ENCODE peak calls at places on chromosome 9, in eight cellular contexts. One of them, this sample, is unnamed.

GRCh38 chr9:120366646-120367019 is 213.3 kb downstream of the CDK5RAP2 start:
- DNase-seq in ecto neural progenitor cell: no peak
- DNase-seq in central memory CD4-positive, alpha-beta T cell: no peak
- DNase-seq in mucosa of descending colon: no peak
- DNase-seq in activated CD8-positive, alpha-beta T cell treated with anti-CD3 and anti-CD28 coated beads for 36 hours: no peak
- DNase-seq in NAMALWA: no peak
- DNase-seq in cardiac fibroblast: peak; percentile 93
- DNase-seq in epithelial cell of prostate: no peak
- DNase-seq in this sample: peak; percentile 93

GRCh38 chr9:85377751-85378289 is 363.9 kb downstream of the AGTPBP1 start:
- DNase-seq in ecto neural progenitor cell: no peak
- DNase-seq in central memory CD4-positive, alpha-beta T cell: no peak
- DNase-seq in mucosa of descending colon: no peak
- DNase-seq in activated CD8-positive, alpha-beta T cell treated with anti-CD3 and anti-CD28 coated beads for 36 hours: peak; percentile 53
- DNase-seq in NAMALWA: no peak
- DNase-seq in cardiac fibroblast: no peak
- DNase-seq in epithelial cell of prostate: no peak
- DNase-seq in this sample: no peak

GRCh38 chr9:95080961-95081658 is 236.4 kb downstream of the FANCC start:
- DNase-seq in ecto neural progenitor cell: no peak
- DNase-seq in central memory CD4-positive, alpha-beta T cell: no peak
- DNase-seq in mucosa of descending colon: no peak
- DNase-seq in activated CD8-positive, alpha-beta T cell treated with anti-CD3 and anti-CD28 coated beads for 36 hours: no peak
- DNase-seq in NAMALWA: no peak
- DNase-seq in cardiac fibroblast: no peak
- DNase-seq in epithelial cell of prostate: no peak
- DNase-seq in this sample: peak; percentile 42

GRCh38 chr9:18721267-18722079 is 247.5 kb downstream of the ADAMTSL1 start:
- DNase-seq in ecto neural progenitor cell: no peak
- DNase-seq in central memory CD4-positive, alpha-beta T cell: no peak
- DNase-seq in mucosa of descending colon: no peak
- DNase-seq in activated CD8-positive, alpha-beta T cell treated with anti-CD3 and anti-CD28 coated beads for 36 hours: no peak
- DNase-seq in NAMALWA: no peak
- DNase-seq in cardiac fibroblast: no peak
- DNase-seq in epithelial cell of prostate: no peak
- DNase-seq in this sample: no peak

GRCh38 chr9:113641100-113641885 is 177.8 kb downstream of the RGS3 start:
- DNase-seq in ecto neural progenitor cell: no peak
- DNase-seq in central memory CD4-positive, alpha-beta T cell: no peak
- DNase-seq in mucosa of descending colon: no peak
- DNase-seq in activated CD8-positive, alpha-beta T cell treated with anti-CD3 and anti-CD28 coated beads for 36 hours: no peak
- DNase-seq in NAMALWA: no peak
- DNase-seq in cardiac fibroblast: no peak
- DNase-seq in epithelial cell of prostate: no peak
- DNase-seq in this sample: no peak

GRCh38 chr9:120319452-120319851 is 260.5 kb downstream of the CDK5RAP2 start:
- DNase-seq in ecto neural progenitor cell: no peak
- DNase-seq in central memory CD4-positive, alpha-beta T cell: no peak
- DNase-seq in mucosa of descending colon: no peak
- DNase-seq in activated CD8-positive, alpha-beta T cell treated with anti-CD3 and anti-CD28 coated beads for 36 hours: no peak
- DNase-seq in NAMALWA: no peak
- DNase-seq in cardiac fibroblast: no peak
- DNase-seq in epithelial cell of prostate: no peak
- DNase-seq in this sample: no peak

GRCh38 chr9:114203410-114204140 is 48.2 kb downstream of the COL27A1 start:
- DNase-seq in ecto neural progenitor cell: no peak
- DNase-seq in central memory CD4-positive, alpha-beta T cell: no peak
- DNase-seq in mucosa of descending colon: no peak
- DNase-seq in activated CD8-positive, alpha-beta T cell treated with anti-CD3 and anti-CD28 coated beads for 36 hours: no peak
- DNase-seq in NAMALWA: no peak
- DNase-seq in cardiac fibroblast: no peak
- DNase-seq in epithelial cell of prostate: peak; percentile 29
- DNase-seq in this sample: peak; percentile 55

GRCh38 chr9:37187269-37187668 is 66.9 kb downstream of the ZCCHC7 start:
- DNase-seq in ecto neural progenitor cell: no peak
- DNase-seq in central memory CD4-positive, alpha-beta T cell: no peak
- DNase-seq in mucosa of descending colon: no peak
- DNase-seq in activated CD8-positive, alpha-beta T cell treated with anti-CD3 and anti-CD28 coated beads for 36 hours: peak; percentile 43
- DNase-seq in NAMALWA: peak; percentile 79
- DNase-seq in cardiac fibroblast: no peak
- DNase-seq in epithelial cell of prostate: no peak
- DNase-seq in this sample: no peak

GRCh38 chr9:119375892-119376291 is 6.7 kb upstream of the BRINP1 start:
- DNase-seq in ecto neural progenitor cell: peak; percentile 59
- DNase-seq in central memory CD4-positive, alpha-beta T cell: no peak
- DNase-seq in mucosa of descending colon: no peak
- DNase-seq in activated CD8-positive, alpha-beta T cell treated with anti-CD3 and anti-CD28 coated beads for 36 hours: peak; percentile 14
- DNase-seq in NAMALWA: peak; percentile 44
- DNase-seq in cardiac fibroblast: peak; percentile 17
- DNase-seq in epithelial cell of prostate: peak; percentile 18
- DNase-seq in this sample: no peak

GRCh38 chr9:104927912-104928740 is at the start of gene ABCA1:
- DNase-seq in ecto neural progenitor cell: peak; percentile 86
- DNase-seq in central memory CD4-positive, alpha-beta T cell: peak; percentile 68
- DNase-seq in mucosa of descending colon: peak; percentile 91
- DNase-seq in activated CD8-positive, alpha-beta T cell treated with anti-CD3 and anti-CD28 coated beads for 36 hours: peak; percentile 88
- DNase-seq in NAMALWA: peak; percentile 93
- DNase-seq in cardiac fibroblast: peak; percentile 86
- DNase-seq in epithelial cell of prostate: no peak
- DNase-seq in this sample: peak; percentile 95

GRCh38 chr9:114102484-114102883 is 3.4 kb upstream of the KIF12 start:
- DNase-seq in ecto neural progenitor cell: no peak
- DNase-seq in central memory CD4-positive, alpha-beta T cell: no peak
- DNase-seq in mucosa of descending colon: no peak
- DNase-seq in activated CD8-positive, alpha-beta T cell treated with anti-CD3 and anti-CD28 coated beads for 36 hours: no peak
- DNase-seq in NAMALWA: no peak
- DNase-seq in cardiac fibroblast: no peak
- DNase-seq in epithelial cell of prostate: no peak
- DNase-seq in this sample: peak; percentile 35

GRCh38 chr9:2180171-2180570 is 165.0 kb downstream of the SMARCA2 start:
- DNase-seq in ecto neural progenitor cell: no peak
- DNase-seq in central memory CD4-positive, alpha-beta T cell: no peak
- DNase-seq in mucosa of descending colon: no peak
- DNase-seq in activated CD8-positive, alpha-beta T cell treated with anti-CD3 and anti-CD28 coated beads for 36 hours: no peak
- DNase-seq in NAMALWA: no peak
- DNase-seq in cardiac fibroblast: no peak
- DNase-seq in epithelial cell of prostate: no peak
- DNase-seq in this sample: no peak

GRCh38 chr9:122141671-122142070 is 17.9 kb downstream of the NDUFA8 start:
- DNase-seq in ecto neural progenitor cell: no peak
- DNase-seq in central memory CD4-positive, alpha-beta T cell: no peak
- DNase-seq in mucosa of descending colon: no peak
- DNase-seq in activated CD8-positive, alpha-beta T cell treated with anti-CD3 and anti-CD28 coated beads for 36 hours: no peak
- DNase-seq in NAMALWA: no peak
- DNase-seq in cardiac fibroblast: no peak
- DNase-seq in epithelial cell of prostate: no peak
- DNase-seq in this sample: no peak

GRCh38 chr9:122005597-122005996 is 87.5 kb downstream of the TTLL11 start:
- DNase-seq in ecto neural progenitor cell: peak; percentile 43
- DNase-seq in central memory CD4-positive, alpha-beta T cell: no peak
- DNase-seq in mucosa of descending colon: no peak
- DNase-seq in activated CD8-positive, alpha-beta T cell treated with anti-CD3 and anti-CD28 coated beads for 36 hours: no peak
- DNase-seq in NAMALWA: no peak
- DNase-seq in cardiac fibroblast: peak; percentile 41
- DNase-seq in epithelial cell of prostate: no peak
- DNase-seq in this sample: no peak

GRCh38 chr9:123353984-123354591 is 1.9 kb upstream of the CRB2 start:
- DNase-seq in ecto neural progenitor cell: peak; percentile 91
- DNase-seq in central memory CD4-positive, alpha-beta T cell: no peak
- DNase-seq in mucosa of descending colon: peak; percentile 79
- DNase-seq in activated CD8-positive, alpha-beta T cell treated with anti-CD3 and anti-CD28 coated beads for 36 hours: peak; percentile 79
- DNase-seq in NAMALWA: peak; percentile 75
- DNase-seq in cardiac fibroblast: peak; percentile 56
- DNase-seq in epithelial cell of prostate: no peak
- DNase-seq in this sample: peak; percentile 97

GRCh38 chr9:136668983-136669790 is 6.5 kb downstream of the EGFL7 start:
- DNase-seq in ecto neural progenitor cell: no peak
- DNase-seq in central memory CD4-positive, alpha-beta T cell: no peak
- DNase-seq in mucosa of descending colon: no peak
- DNase-seq in activated CD8-positive, alpha-beta T cell treated with anti-CD3 and anti-CD28 coated beads for 36 hours: peak; percentile 39
- DNase-seq in NAMALWA: peak; percentile 48
- DNase-seq in cardiac fibroblast: no peak
- DNase-seq in epithelial cell of prostate: no peak
- DNase-seq in this sample: peak; percentile 97

GRCh38 chr9:133199648-133200321 is 9.3 kb downstream of the OBP2B start:
- DNase-seq in ecto neural progenitor cell: no peak
- DNase-seq in central memory CD4-positive, alpha-beta T cell: peak; percentile 33
- DNase-seq in mucosa of descending colon: peak; percentile 61
- DNase-seq in activated CD8-positive, alpha-beta T cell treated with anti-CD3 and anti-CD28 coated beads for 36 hours: peak; percentile 68
- DNase-seq in NAMALWA: no peak
- DNase-seq in cardiac fibroblast: peak; percentile 4
- DNase-seq in epithelial cell of prostate: no peak
- DNase-seq in this sample: peak; percentile 76

GRCh38 chr9:76459691-76460635 is 981 bp downstream of the GCNT1 start:
- DNase-seq in ecto neural progenitor cell: peak; percentile 60
- DNase-seq in central memory CD4-positive, alpha-beta T cell: no peak
- DNase-seq in mucosa of descending colon: peak; percentile 75
- DNase-seq in activated CD8-positive, alpha-beta T cell treated with anti-CD3 and anti-CD28 coated beads for 36 hours: peak; percentile 35
- DNase-seq in NAMALWA: peak; percentile 56
- DNase-seq in cardiac fibroblast: peak; percentile 79
- DNase-seq in epithelial cell of prostate: no peak
- DNase-seq in this sample: peak; percentile 89

GRCh38 chr9:71819115-71819739 is 50.9 kb upstream of the CEMIP2 start:
- DNase-seq in ecto neural progenitor cell: no peak
- DNase-seq in central memory CD4-positive, alpha-beta T cell: peak; percentile 38
- DNase-seq in mucosa of descending colon: no peak
- DNase-seq in activated CD8-positive, alpha-beta T cell treated with anti-CD3 and anti-CD28 coated beads for 36 hours: peak; percentile 61
- DNase-seq in NAMALWA: peak; percentile 46
- DNase-seq in cardiac fibroblast: peak; percentile 59
- DNase-seq in epithelial cell of prostate: no peak
- DNase-seq in this sample: no peak

GRCh38 chr9:110671849-110672248 is 3.3 kb downstream of the MUSK start:
- DNase-seq in ecto neural progenitor cell: no peak
- DNase-seq in central memory CD4-positive, alpha-beta T cell: no peak
- DNase-seq in mucosa of descending colon: no peak
- DNase-seq in activated CD8-positive, alpha-beta T cell treated with anti-CD3 and anti-CD28 coated beads for 36 hours: no peak
- DNase-seq in NAMALWA: no peak
- DNase-seq in cardiac fibroblast: no peak
- DNase-seq in epithelial cell of prostate: no peak
- DNase-seq in this sample: no peak

GRCh38 chr9:133670466-133670865 is 34.3 kb downstream of the DBH start:
- DNase-seq in ecto neural progenitor cell: no peak
- DNase-seq in central memory CD4-positive, alpha-beta T cell: no peak
- DNase-seq in mucosa of descending colon: no peak
- DNase-seq in activated CD8-positive, alpha-beta T cell treated with anti-CD3 and anti-CD28 coated beads for 36 hours: no peak
- DNase-seq in NAMALWA: no peak
- DNase-seq in cardiac fibroblast: no peak
- DNase-seq in epithelial cell of prostate: no peak
- DNase-seq in this sample: no peak

GRCh38 chr9:22114956-22115355 is 105.9 kb upstream of the CDKN2B start:
- DNase-seq in ecto neural progenitor cell: no peak
- DNase-seq in central memory CD4-positive, alpha-beta T cell: no peak
- DNase-seq in mucosa of descending colon: no peak
- DNase-seq in activated CD8-positive, alpha-beta T cell treated with anti-CD3 and anti-CD28 coated beads for 36 hours: no peak
- DNase-seq in NAMALWA: no peak
- DNase-seq in cardiac fibroblast: peak; percentile 55
- DNase-seq in epithelial cell of prostate: no peak
- DNase-seq in this sample: no peak

GRCh38 chr9:98864257-98865180 is 57.0 kb downstream of the GALNT12 start:
- DNase-seq in ecto neural progenitor cell: no peak
- DNase-seq in central memory CD4-positive, alpha-beta T cell: no peak
- DNase-seq in mucosa of descending colon: no peak
- DNase-seq in activated CD8-positive, alpha-beta T cell treated with anti-CD3 and anti-CD28 coated beads for 36 hours: no peak
- DNase-seq in NAMALWA: no peak
- DNase-seq in cardiac fibroblast: peak; percentile 59
- DNase-seq in epithelial cell of prostate: no peak
- DNase-seq in this sample: no peak

GRCh38 chr9:107989544-107989943 is 500.0 kb upstream of the KLF4 start:
- DNase-seq in ecto neural progenitor cell: no peak
- DNase-seq in central memory CD4-positive, alpha-beta T cell: no peak
- DNase-seq in mucosa of descending colon: no peak
- DNase-seq in activated CD8-positive, alpha-beta T cell treated with anti-CD3 and anti-CD28 coated beads for 36 hours: no peak
- DNase-seq in NAMALWA: no peak
- DNase-seq in cardiac fibroblast: peak; percentile 54
- DNase-seq in epithelial cell of prostate: no peak
- DNase-seq in this sample: no peak

GRCh38 chr9:92187989-92188714 is 72.9 kb upstream of the SPTLC1 start:
- DNase-seq in ecto neural progenitor cell: no peak
- DNase-seq in central memory CD4-positive, alpha-beta T cell: no peak
- DNase-seq in mucosa of descending colon: no peak
- DNase-seq in activated CD8-positive, alpha-beta T cell treated with anti-CD3 and anti-CD28 coated beads for 36 hours: no peak
- DNase-seq in NAMALWA: no peak
- DNase-seq in cardiac fibroblast: no peak
- DNase-seq in epithelial cell of prostate: no peak
- DNase-seq in this sample: no peak

This sample was measured in osteoblast.